ENCODE peak calls at places on chromosomes 3 and 15, in ten cellular contexts. I is Right ventricle myocardium superior; H is stimulated activated CD4-positive, alpha-beta T cell treated with anti-CD3 and anti-CD28 coated beads, Interleukin-4, amount 100 ng/mL, for 48 hours; R is SW 1271; Y is GM12864; C is CMK; P is AG10803; X is stimulated activated CD8-positive, alpha-beta memory T cell treated with anti-CD3 and anti-CD28 coated beads, Interleukin-2, amount 100 ng/mL, for 1 hour; W is NCI-H146; L is psoas muscle. O is an unnamed sample.

GRCh38 chr15:45429974-45430792 is 51.8 kb upstream of the GATM start:
- DNase-seq in I (peak; percentile 84), H (peak; percentile 73), R (peak; percentile 20), Y (peak; percentile 15), C (no peak), P (peak; percentile 40), X (peak; percentile 73), W (peak; percentile 27), L (peak; percentile 80), O (peak; percentile 63)

GRCh38 chr15:29207758-29208108 is 61.9 kb downstream of the NSMCE3 start:
- DNase-seq in I (no peak), H (no peak), R (no peak), Y (no peak), C (no peak), P (no peak), X (no peak), W (no peak), L (no peak), O (no peak)

GRCh38 chr3:126958638-126959085 is 24.3 kb upstream of the PLXNA1 start:
- DNase-seq in I (no peak), H (no peak), R (no peak), Y (no peak), C (no peak), P (no peak), X (no peak), W (no peak), L (no peak), O (no peak)

GRCh38 chr3:126963261-126964190 is 19.4 kb upstream of the PLXNA1 start:
- DNase-seq in I (no peak), H (no peak), R (no peak), Y (no peak), C (no peak), P (no peak), X (no peak), W (no peak), L (peak; percentile 26), O (no peak)

GRCh38 chr3:46422617-46423016 is 15.6 kb downstream of the CCRL2 start:
- DNase-seq in I (no peak), H (no peak), R (no peak), Y (no peak), C (no peak), P (no peak), X (no peak), W (peak; percentile 78), L (no peak), O (no peak)

GRCh38 chr15:82904574-82904973 is 47.9 kb downstream of the HOMER2 start:
- DNase-seq in I (no peak), H (no peak), R (no peak), Y (no peak), C (no peak), P (no peak), X (no peak), W (no peak), L (no peak), O (no peak)

GRCh38 chr3:129690406-129690805 is 83.9 kb upstream of the PLXND1 start:
- DNase-seq in I (no peak), H (peak; percentile 5), R (peak; percentile 61), Y (peak; percentile 54), C (peak; percentile 58), P (peak; percentile 52), X (no peak), W (peak; percentile 76), L (no peak), O (no peak)

GRCh38 chr15:34360298-34360697 is 6.7 kb downstream of the LPCAT4 start:
- DNase-seq in I (no peak), H (no peak), R (no peak), Y (no peak), C (no peak), P (no peak), X (no peak), W (no peak), L (no peak), O (no peak)

GRCh38 chr3:32176989-32177701 is 61.3 kb upstream of the CMTM8 start:
- DNase-seq in I (no peak), H (peak; percentile 47), R (peak; percentile 58), Y (peak; percentile 24), C (peak; percentile 51), P (peak; percentile 30), X (no peak), W (peak; percentile 51), L (no peak), O (peak; percentile 41)

GRCh38 chr3:74862501-74862900 is 248.0 kb upstream of the CNTN3 start:
- DNase-seq in I (no peak), H (no peak), R (no peak), Y (no peak), C (no peak), P (peak; percentile 27), X (no peak), W (no peak), L (no peak), O (no peak)

GRCh38 chr3:171943262-171944108 is 95.9 kb upstream of the FNDC3B start:
- DNase-seq in I (no peak), H (no peak), R (no peak), Y (no peak), C (no peak), P (no peak), X (no peak), W (no peak), L (no peak), O (no peak)

GRCh38 chr3:79870006-79870620 is 102.3 kb upstream of the ROBO1 start:
- DNase-seq in I (no peak), H (no peak), R (no peak), Y (no peak), C (no peak), P (no peak), X (no peak), W (no peak), L (no peak), O (no peak)

GRCh38 chr3:154089416-154090115 is 31.6 kb upstream of the ARHGEF26 start:
- DNase-seq in I (no peak), H (no peak), R (no peak), Y (no peak), C (no peak), P (no peak), X (no peak), W (no peak), L (no peak), O (no peak)

GRCh38 chr3:123602325-123602724 is 17.5 kb upstream of the HACD2 start:
- DNase-seq in I (no peak), H (no peak), R (peak; percentile 35), Y (no peak), C (no peak), P (peak; percentile 71), X (no peak), W (no peak), L (no peak), O (peak; percentile 34)

GRCh38 chr15:82688691-82689090 is 21.0 kb downstream of the AP3B2 start:
- DNase-seq in I (no peak), H (no peak), R (no peak), Y (no peak), C (no peak), P (no peak), X (no peak), W (no peak), L (no peak), O (no peak)

GRCh38 chr3:65268411-65268810 is 580.6 kb upstream of the ADAMTS9 start:
- DNase-seq in I (no peak), H (no peak), R (no peak), Y (no peak), C (no peak), P (no peak), X (no peak), W (no peak), L (no peak), O (no peak)

GRCh38 chr15:97977734-97978133 is 17.2 kb downstream of the ARRDC4 start:
- DNase-seq in I (no peak), H (no peak), R (no peak), Y (no peak), C (no peak), P (no peak), X (no peak), W (peak; percentile 90), L (no peak), O (peak; percentile 50)

GRCh38 chr3:17298038-17298437 is 413.3 kb downstream of the PLCL2 start:
- DNase-seq in I (no peak), H (no peak), R (no peak), Y (no peak), C (no peak), P (no peak), X (no peak), W (no peak), L (no peak), O (no peak)

GRCh38 chr15:40246496-40247275 is 7.8 kb downstream of the PAK6 start:
- DNase-seq in I (no peak), H (no peak), R (no peak), Y (no peak), C (no peak), P (no peak), X (no peak), W (no peak), L (peak; percentile 27), O (peak; percentile 27)

GRCh38 chr3:188746291-188746783 is 425.4 kb upstream of the TPRG1 start:
- DNase-seq in I (no peak), H (no peak), R (no peak), Y (no peak), C (no peak), P (no peak), X (no peak), W (no peak), L (no peak), O (no peak)

GRCh38 chr3:193822492-193823220 is 229.6 kb downstream of the OPA1 start:
- DNase-seq in I (no peak), H (no peak), R (no peak), Y (no peak), C (no peak), P (peak; percentile 42), X (no peak), W (no peak), L (no peak), O (no peak)

GRCh38 chr15:57094594-57095257 is 176.3 kb downstream of the TCF12 start:
- DNase-seq in I (no peak), H (no peak), R (no peak), Y (no peak), C (no peak), P (no peak), X (no peak), W (no peak), L (no peak), O (no peak)

GRCh38 chr15:72198410-72199270 is 1.1 kb upstream of the GRAMD2A start:
- DNase-seq in I (no peak), H (no peak), R (no peak), Y (no peak), C (no peak), P (no peak), X (no peak), W (peak; percentile 90), L (no peak), O (no peak)

GRCh38 chr3:67076607-67077006 is 78.5 kb downstream of the KBTBD8 start:
- DNase-seq in I (no peak), H (no peak), R (no peak), Y (no peak), C (no peak), P (no peak), X (no peak), W (no peak), L (no peak), O (no peak)

O was measured in pancreas.